ENCODE peak calls at places on chromosomes 16 and 17, in eight cellular contexts. One of them, this sample, is unnamed.

GRCh38 chr17:35740997-35741931 is 9.8 kb downstream of the RASL10B start:
- DNase-seq in lower lobe of right lung: no peak
- DNase-seq in lung: no peak
- DNase-seq in astrocyte of the spinal cord: no peak
- DNase-seq in nephron progenitor cell: peak
- DNase-seq in WERI-Rb-1: peak
- DNase-seq in type B pancreatic cell: no peak
- DNase-seq in neural progenitor cell: peak
- DNase-seq in this sample: peak

GRCh38 chr16:14148569-14148968 is 77.5 kb downstream of the MRTFB start:
- DNase-seq in lung: no peak
- DNase-seq in neural progenitor cell: no peak
- DNase-seq in nephron progenitor cell: no peak
- DNase-seq in type B pancreatic cell: no peak
- DNase-seq in lower lobe of right lung: no peak
- DNase-seq in astrocyte of the spinal cord: no peak
- DNase-seq in WERI-Rb-1: no peak
- DNase-seq in this sample: no peak

GRCh38 chr16:4523686-4524085 is 14.9 kb downstream of the CDIP1 start:
- DNase-seq in astrocyte of the spinal cord: no peak
- DNase-seq in neural progenitor cell: no peak
- DNase-seq in WERI-Rb-1: peak
- DNase-seq in lower lobe of right lung: no peak
- DNase-seq in nephron progenitor cell: no peak
- DNase-seq in lung: no peak
- DNase-seq in type B pancreatic cell: no peak
- DNase-seq in this sample: no peak

GRCh38 chr17:34024303-34025178 is 230.5 kb upstream of the CCL2 start:
- DNase-seq in lung: no peak
- DNase-seq in WERI-Rb-1: peak
- DNase-seq in astrocyte of the spinal cord: no peak
- DNase-seq in nephron progenitor cell: no peak
- DNase-seq in type B pancreatic cell: no peak
- DNase-seq in neural progenitor cell: peak
- DNase-seq in lower lobe of right lung: no peak
- DNase-seq in this sample: no peak

GRCh38 chr16:12079411-12079965 is 103.0 kb downstream of the SNX29 start:
- DNase-seq in nephron progenitor cell: no peak
- DNase-seq in lung: no peak
- DNase-seq in type B pancreatic cell: no peak
- DNase-seq in astrocyte of the spinal cord: no peak
- DNase-seq in lower lobe of right lung: peak
- DNase-seq in WERI-Rb-1: no peak
- DNase-seq in neural progenitor cell: no peak
- DNase-seq in this sample: no peak

GRCh38 chr17:35542990-35543389 is 5.5 kb upstream of the SLFN12L start:
- DNase-seq in lung: no peak
- DNase-seq in neural progenitor cell: no peak
- DNase-seq in nephron progenitor cell: no peak
- DNase-seq in WERI-Rb-1: no peak
- DNase-seq in type B pancreatic cell: no peak
- DNase-seq in astrocyte of the spinal cord: no peak
- DNase-seq in lower lobe of right lung: no peak
- DNase-seq in this sample: no peak

GRCh38 chr17:55708575-55708974 is 14.1 kb downstream of the TMEM100 start:
- DNase-seq in lung: no peak
- DNase-seq in nephron progenitor cell: no peak
- DNase-seq in lower lobe of right lung: no peak
- DNase-seq in WERI-Rb-1: no peak
- DNase-seq in neural progenitor cell: no peak
- DNase-seq in type B pancreatic cell: no peak
- DNase-seq in astrocyte of the spinal cord: no peak
- DNase-seq in this sample: no peak

GRCh38 chr17:46794318-46794717 is 24.2 kb downstream of the WNT3 start:
- DNase-seq in nephron progenitor cell: no peak
- DNase-seq in type B pancreatic cell: no peak
- DNase-seq in neural progenitor cell: no peak
- DNase-seq in lung: peak
- DNase-seq in WERI-Rb-1: no peak
- DNase-seq in lower lobe of right lung: no peak
- DNase-seq in astrocyte of the spinal cord: no peak
- DNase-seq in this sample: no peak

GRCh38 chr17:56431736-56432135 is 161.8 kb upstream of the NOG start:
- DNase-seq in astrocyte of the spinal cord: no peak
- DNase-seq in lower lobe of right lung: no peak
- DNase-seq in neural progenitor cell: peak
- DNase-seq in nephron progenitor cell: no peak
- DNase-seq in WERI-Rb-1: no peak
- DNase-seq in lung: no peak
- DNase-seq in type B pancreatic cell: no peak
- DNase-seq in this sample: no peak

DNA sequence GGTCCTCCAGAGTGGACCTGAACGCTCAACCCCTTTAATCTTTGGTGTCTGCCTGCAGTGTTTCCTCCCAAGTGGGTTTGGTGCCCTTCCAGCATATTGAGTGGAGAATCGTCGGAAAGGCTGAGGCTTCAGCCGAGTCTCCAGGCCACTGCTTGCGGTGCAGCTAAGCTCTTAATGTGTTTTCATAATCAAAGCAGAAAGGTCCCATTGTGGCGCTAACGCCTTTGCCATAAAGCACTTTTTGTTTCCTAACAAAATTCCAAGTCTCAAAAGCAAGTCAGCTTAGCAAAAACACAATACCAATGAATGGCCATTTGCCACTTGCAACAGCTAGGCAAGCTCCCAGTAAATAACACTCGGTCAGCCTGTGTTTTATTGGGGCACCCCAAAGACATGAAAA is 57.6 kb downstream of the KSR1 start:
- DNase-seq in lung: no peak
- DNase-seq in neural progenitor cell: peak
- DNase-seq in astrocyte of the spinal cord: peak
- DNase-seq in WERI-Rb-1: no peak
- DNase-seq in lower lobe of right lung: no peak
- DNase-seq in type B pancreatic cell: no peak
- DNase-seq in nephron progenitor cell: no peak
- DNase-seq in this sample: no peak
- TF ChIP-seq CTCF in lung: no peak
- TF ChIP-seq CTCF in neural progenitor cell: no peak
- TF ChIP-seq CTCF in astrocyte of the spinal cord: no peak
- TF ChIP-seq CTCF in WERI-Rb-1: no peak
- TF ChIP-seq CTCF in lower lobe of right lung: no peak
- TF ChIP-seq CTCF in type B pancreatic cell: no peak
- TF ChIP-seq CTCF in nephron progenitor cell: no peak
- TF ChIP-seq CTCF in this sample: no peak

GRCh38 chr17:74859439-74860228 is at the start of gene GRIN2C:
- DNase-seq in neural progenitor cell: peak
- DNase-seq in type B pancreatic cell: no peak
- DNase-seq in astrocyte of the spinal cord: no peak
- DNase-seq in lower lobe of right lung: no peak
- DNase-seq in lung: no peak
- DNase-seq in WERI-Rb-1: no peak
- DNase-seq in nephron progenitor cell: peak
- DNase-seq in this sample: peak
- TF ChIP-seq CTCF in neural progenitor cell: peak
- TF ChIP-seq CTCF in type B pancreatic cell: peak
- TF ChIP-seq CTCF in astrocyte of the spinal cord: peak
- TF ChIP-seq CTCF in lower lobe of right lung: peak
- TF ChIP-seq CTCF in lung: no peak
- TF ChIP-seq CTCF in WERI-Rb-1: peak
- TF ChIP-seq CTCF in nephron progenitor cell: peak
- TF ChIP-seq CTCF in this sample: peak

GRCh38 chr16:24409045-24409444 is 130.3 kb upstream of the RBBP6 start:
- DNase-seq in type B pancreatic cell: no peak
- DNase-seq in lower lobe of right lung: no peak
- DNase-seq in neural progenitor cell: peak
- DNase-seq in nephron progenitor cell: no peak
- DNase-seq in WERI-Rb-1: no peak
- DNase-seq in lung: no peak
- DNase-seq in astrocyte of the spinal cord: no peak
- DNase-seq in this sample: no peak
- TF ChIP-seq CTCF in type B pancreatic cell: peak
- TF ChIP-seq CTCF in lower lobe of right lung: no peak
- TF ChIP-seq CTCF in neural progenitor cell: peak
- TF ChIP-seq CTCF in nephron progenitor cell: peak
- TF ChIP-seq CTCF in WERI-Rb-1: peak
- TF ChIP-seq CTCF in lung: no peak
- TF ChIP-seq CTCF in astrocyte of the spinal cord: no peak
- TF ChIP-seq CTCF in this sample: peak

DNA sequence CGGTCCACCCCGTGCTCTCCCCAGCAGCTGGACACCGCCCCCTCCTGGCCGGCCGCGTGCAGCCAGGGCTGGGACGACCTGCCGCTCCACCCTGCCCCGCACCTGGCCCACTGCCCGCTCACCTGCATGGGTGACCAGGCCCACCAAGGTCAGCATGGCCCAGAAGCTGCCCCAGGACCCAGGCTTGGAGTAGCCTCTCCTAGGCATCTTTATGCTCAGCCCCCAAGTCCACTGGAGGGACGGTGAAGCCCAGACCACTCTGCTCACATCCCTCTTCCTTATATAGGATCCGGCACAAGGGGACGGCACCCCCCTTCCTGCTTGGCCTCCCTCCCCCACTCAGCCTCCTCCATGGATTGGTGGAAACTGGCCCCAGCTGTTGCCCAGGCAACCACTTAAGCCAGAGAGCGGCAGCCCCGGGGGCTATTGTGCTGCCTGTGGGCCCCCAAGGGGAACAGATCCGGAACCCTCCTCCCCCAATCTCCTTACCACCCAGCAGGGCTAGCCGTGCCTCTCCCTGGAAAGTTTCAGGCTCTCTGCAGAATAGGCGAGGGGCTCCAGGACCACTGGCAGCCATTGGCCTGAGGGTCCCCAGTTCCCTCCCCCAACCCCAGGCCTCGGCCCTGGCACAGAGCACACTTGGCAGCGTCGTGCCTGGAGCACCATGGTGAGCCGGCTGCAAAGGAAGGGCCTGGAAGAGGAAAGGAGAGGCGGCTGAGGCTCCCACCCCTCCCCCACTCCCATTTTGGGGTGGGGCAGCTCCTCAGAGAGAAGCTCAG is at the start of gene BTBD17:
- DNase-seq in nephron progenitor cell: peak
- DNase-seq in astrocyte of the spinal cord: no peak
- DNase-seq in type B pancreatic cell: no peak
- DNase-seq in neural progenitor cell: peak
- DNase-seq in WERI-Rb-1: peak
- DNase-seq in lower lobe of right lung: peak
- DNase-seq in lung: peak
- DNase-seq in this sample: peak
- TF ChIP-seq CTCF in nephron progenitor cell: peak
- TF ChIP-seq CTCF in astrocyte of the spinal cord: peak
- TF ChIP-seq CTCF in type B pancreatic cell: peak
- TF ChIP-seq CTCF in neural progenitor cell: peak
- TF ChIP-seq CTCF in WERI-Rb-1: peak
- TF ChIP-seq CTCF in lower lobe of right lung: peak
- TF ChIP-seq CTCF in lung: peak
- TF ChIP-seq CTCF in this sample: peak

GRCh38 chr17:43982171-43982570 is 22.3 kb upstream of the NAGS start:
- DNase-seq in lower lobe of right lung: no peak
- DNase-seq in lung: no peak
- DNase-seq in astrocyte of the spinal cord: no peak
- DNase-seq in neural progenitor cell: no peak
- DNase-seq in nephron progenitor cell: no peak
- DNase-seq in type B pancreatic cell: no peak
- DNase-seq in WERI-Rb-1: no peak
- DNase-seq in this sample: no peak

GRCh38 chr17:43983196-43983514 is 21.3 kb upstream of the NAGS start:
- DNase-seq in nephron progenitor cell: no peak
- DNase-seq in lung: no peak
- DNase-seq in astrocyte of the spinal cord: no peak
- DNase-seq in type B pancreatic cell: no peak
- DNase-seq in neural progenitor cell: no peak
- DNase-seq in WERI-Rb-1: no peak
- DNase-seq in lower lobe of right lung: no peak
- DNase-seq in this sample: no peak

GRCh38 chr17:43986225-43986981 is 18.0 kb upstream of the NAGS start:
- DNase-seq in WERI-Rb-1: no peak
- DNase-seq in lung: no peak
- DNase-seq in neural progenitor cell: no peak
- DNase-seq in lower lobe of right lung: no peak
- DNase-seq in type B pancreatic cell: no peak
- DNase-seq in nephron progenitor cell: no peak
- DNase-seq in astrocyte of the spinal cord: no peak
- DNase-seq in this sample: no peak

GRCh38 chr17:43984521-43984920 is 19.9 kb upstream of the NAGS start:
- DNase-seq in WERI-Rb-1: no peak
- DNase-seq in lung: no peak
- DNase-seq in nephron progenitor cell: no peak
- DNase-seq in neural progenitor cell: peak
- DNase-seq in astrocyte of the spinal cord: no peak
- DNase-seq in lower lobe of right lung: no peak
- DNase-seq in type B pancreatic cell: no peak
- DNase-seq in this sample: no peak

DNA sequence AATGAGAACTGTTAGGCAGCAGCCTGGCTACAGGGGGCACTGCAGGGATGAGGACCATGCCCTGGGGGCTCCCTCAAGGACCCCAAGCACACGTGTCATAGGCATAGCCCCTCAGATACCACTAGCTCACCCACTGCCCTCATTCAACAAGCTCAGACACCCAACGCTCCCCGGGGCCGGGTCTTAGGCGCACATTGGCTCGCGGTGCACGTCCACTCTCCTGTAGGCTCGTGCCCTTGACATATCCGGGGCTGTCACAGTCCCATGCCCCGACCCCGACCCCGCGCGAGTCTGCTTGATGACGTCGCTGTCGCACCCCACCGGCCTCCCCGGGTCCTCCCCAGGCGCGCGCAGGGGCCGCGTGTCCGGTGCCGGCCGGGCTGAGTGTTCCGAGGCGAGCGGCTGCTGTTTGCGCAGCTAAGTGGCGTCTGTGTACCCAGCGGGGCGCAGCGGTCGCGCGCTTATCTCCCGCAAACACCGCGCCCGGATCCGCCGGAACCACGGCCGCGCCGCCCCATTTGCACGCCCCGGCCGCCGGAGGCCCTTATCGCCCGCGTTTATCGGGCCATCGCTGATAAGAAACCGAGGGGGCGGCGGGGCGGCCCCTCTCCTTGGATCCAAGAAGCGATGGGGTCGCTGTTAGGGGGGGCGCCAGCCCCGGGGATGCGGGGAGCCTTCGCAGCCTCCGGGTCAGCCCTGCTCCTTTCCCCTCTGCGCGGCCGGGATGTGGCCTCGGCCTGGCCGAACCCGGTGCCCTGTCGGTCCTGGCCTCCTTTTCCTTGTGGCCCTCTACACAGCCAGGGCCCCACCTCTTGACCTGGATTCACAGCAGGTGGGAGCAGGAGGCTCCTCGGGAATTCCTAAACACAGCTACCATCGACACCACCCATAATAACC is 20.7 kb upstream of the NAGS start:
- DNase-seq in lung: no peak
- DNase-seq in astrocyte of the spinal cord: no peak
- DNase-seq in nephron progenitor cell: peak
- DNase-seq in lower lobe of right lung: peak
- DNase-seq in neural progenitor cell: peak
- DNase-seq in type B pancreatic cell: no peak
- DNase-seq in WERI-Rb-1: peak
- DNase-seq in this sample: no peak
- TF ChIP-seq CTCF in lung: no peak
- TF ChIP-seq CTCF in astrocyte of the spinal cord: peak
- TF ChIP-seq CTCF in nephron progenitor cell: peak
- TF ChIP-seq CTCF in lower lobe of right lung: peak
- TF ChIP-seq CTCF in neural progenitor cell: peak
- TF ChIP-seq CTCF in type B pancreatic cell: peak
- TF ChIP-seq CTCF in WERI-Rb-1: peak
- TF ChIP-seq CTCF in this sample: no peak

GRCh38 chr16:25372716-25373115 is 115.1 kb upstream of the ZKSCAN2 start:
- DNase-seq in astrocyte of the spinal cord: no peak
- DNase-seq in WERI-Rb-1: no peak
- DNase-seq in type B pancreatic cell: no peak
- DNase-seq in lower lobe of right lung: no peak
- DNase-seq in lung: no peak
- DNase-seq in neural progenitor cell: no peak
- DNase-seq in nephron progenitor cell: no peak
- DNase-seq in this sample: no peak
- TF ChIP-seq CTCF in astrocyte of the spinal cord: no peak
- TF ChIP-seq CTCF in WERI-Rb-1: peak
- TF ChIP-seq CTCF in type B pancreatic cell: no peak
- TF ChIP-seq CTCF in lower lobe of right lung: no peak
- TF ChIP-seq CTCF in lung: no peak
- TF ChIP-seq CTCF in neural progenitor cell: peak
- TF ChIP-seq CTCF in nephron progenitor cell: no peak
- TF ChIP-seq CTCF in this sample: no peak

This sample was measured in GM13977.